ENCODE peak calls at places on chromosomes 12 and 14, in eight cellular contexts. D, R, J, S, M, Z, Y and T are unnamed samples.

GRCh38 chr12:114777052-114777451 is 93.1 kb upstream of the TBX3 start:
- DNase-seq in D (no peak), R (no peak), J (no peak), S (no peak), M (no peak), Z (no peak), Y (no peak), T (no peak)

GRCh38 chr12:45415393-45415817 is 199.5 kb downstream of the ANO6 start:
- DNase-seq in D (no peak), R (no peak), J (no peak), S (no peak), M (peak; percentile 61), Z (no peak), Y (peak; percentile 95), T (no peak)

GRCh38 chr12:46661161-46661845 is 164.5 kb downstream of the SLC38A4 start:
- DNase-seq in D (peak; percentile 8), R (no peak), J (peak; percentile 53), S (peak; percentile 78), M (peak; percentile 48), Z (no peak), Y (peak; percentile 85), T (peak; percentile 3)

GRCh38 chr12:124565656-124566180 is 1.7 kb downstream of the NCOR2 start:
- DNase-seq in D (no peak), R (no peak), J (no peak), S (no peak), M (no peak), Z (no peak), Y (no peak), T (no peak)

GRCh38 chr14:21846227-21846885 is 172.7 kb upstream of the OR4E1 start:
- DNase-seq in D (peak; percentile 55), R (peak; percentile 29), J (no peak), S (no peak), M (no peak), Z (peak; percentile 63), Y (no peak), T (no peak)

GRCh38 chr14:101873401-101873800 is 91.0 kb upstream of the DYNC1H1 start:
- DNase-seq in D (no peak), R (no peak), J (no peak), S (no peak), M (peak; percentile 77), Z (no peak), Y (no peak), T (no peak)

GRCh38 chr12:131832393-131833231 is 4.4 kb downstream of the MMP17 start:
- DNase-seq in D (no peak), R (peak; percentile 40), J (peak; percentile 72), S (no peak), M (no peak), Z (no peak), Y (peak; percentile 52), T (no peak)

GRCh38 chr12:96136129-96136528 is 58.0 kb upstream of the ELK3 start:
- DNase-seq in D (no peak), R (no peak), J (no peak), S (no peak), M (peak; percentile 19), Z (no peak), Y (no peak), T (no peak)

GRCh38 chr14:86852530-86852929 is 1140.5 kb downstream of the GALC start:
- DNase-seq in D (no peak), R (no peak), J (no peak), S (no peak), M (no peak), Z (no peak), Y (peak; percentile 42), T (no peak)

GRCh38 chr14:69387311-69387710 is 10.8 kb downstream of the ERH start:
- DNase-seq in D (no peak), R (no peak), J (no peak), S (no peak), M (no peak), Z (no peak), Y (no peak), T (peak; percentile 20)

GRCh38 chr14:64364907-64365306 is 23.2 kb upstream of the MTHFD1 start:
- DNase-seq in D (no peak), R (no peak), J (no peak), S (no peak), M (no peak), Z (no peak), Y (no peak), T (no peak)

GRCh38 chr12:19836056-19836455 is 396.8 kb downstream of the AEBP2 start:
- DNase-seq in D (no peak), R (no peak), J (no peak), S (no peak), M (no peak), Z (no peak), Y (no peak), T (no peak)

GRCh38 chr12:46214668-46215429 is 54.0 kb downstream of the SLC38A1 start:
- DNase-seq in D (peak; percentile 81), R (no peak), J (no peak), S (no peak), M (no peak), Z (peak; percentile 69), Y (no peak), T (no peak)

GRCh38 chr12:7079826-7080125 is 12.5 kb downstream of the C1R start:
- DNase-seq in D (no peak), R (no peak), J (no peak), S (no peak), M (no peak), Z (no peak), Y (peak; percentile 23), T (no peak)

GRCh38 chr14:22159968-22160367 is 429.1 kb downstream of the DAD1 start:
- DNase-seq in D (no peak), R (no peak), J (no peak), S (no peak), M (no peak), Z (no peak), Y (no peak), T (no peak)

GRCh38 chr14:87491816-87492215 is 501.2 kb downstream of the GALC start:
- DNase-seq in D (no peak), R (no peak), J (no peak), S (no peak), M (no peak), Z (no peak), Y (no peak), T (no peak)

GRCh38 chr12:49941556-49942511 is 8.7 kb upstream of the AQP2 start:
- DNase-seq in D (no peak), R (no peak), J (no peak), S (no peak), M (no peak), Z (no peak), Y (no peak), T (no peak)

GRCh38 chr12:88544991-88545684 is 35.1 kb downstream of the KITLG start:
- DNase-seq in D (no peak), R (no peak), J (no peak), S (no peak), M (no peak), Z (no peak), Y (peak; percentile 41), T (no peak)

GRCh38 chr12:1469063-1469462 is 125.3 kb downstream of the FBXL14 start:
- DNase-seq in D (no peak), R (no peak), J (no peak), S (no peak), M (no peak), Z (no peak), Y (no peak), T (no peak)